ENCODE peak calls at places on chromosomes 2 and 18, in six cellular contexts. One of them, this sample, is unnamed.

GRCh38 chr2:15943378-15943851 is 3.1 kb downstream of the MYCN start:
- DNase-seq in H9: peak; percentile 63
- DNase-seq in IMR-90: no peak
- DNase-seq in neuronal stem cell: peak; percentile 62
- DNase-seq in mesendoderm: peak; percentile 81
- DNase-seq in mesenchymal stem cell: peak; percentile 33
- DNase-seq in this sample: no peak

GRCh38 chr2:223896751-223897320 is 48.3 kb downstream of the WDFY1 start:
- DNase-seq in H9: no peak
- DNase-seq in IMR-90: peak; percentile 12
- DNase-seq in neuronal stem cell: no peak
- DNase-seq in mesendoderm: no peak
- DNase-seq in mesenchymal stem cell: peak; percentile 56
- DNase-seq in this sample: no peak

GRCh38 chr2:25905126-25905525 is 26.8 kb upstream of the ASXL2 start:
- DNase-seq in H9: no peak
- DNase-seq in IMR-90: peak; percentile 59
- DNase-seq in neuronal stem cell: no peak
- DNase-seq in mesendoderm: no peak
- DNase-seq in mesenchymal stem cell: peak; percentile 38
- DNase-seq in this sample: no peak

GRCh38 chr2:27050281-27050995 is 1.0 kb upstream of the AGBL5 start:
- DNase-seq in H9: peak; percentile 95
- DNase-seq in IMR-90: peak; percentile 98
- DNase-seq in neuronal stem cell: peak; percentile 98
- DNase-seq in mesendoderm: peak; percentile 97
- DNase-seq in mesenchymal stem cell: peak; percentile 98
- DNase-seq in this sample: peak; percentile 96

GRCh38 chr18:6795307-6795706 is 65.8 kb downstream of the ARHGAP28 start:
- DNase-seq in H9: no peak
- DNase-seq in IMR-90: peak; percentile 73
- DNase-seq in neuronal stem cell: no peak
- DNase-seq in mesendoderm: no peak
- DNase-seq in mesenchymal stem cell: peak; percentile 60
- DNase-seq in this sample: no peak

GRCh38 chr2:74917702-74918619 is 40.5 kb upstream of the POLE4 start:
- DNase-seq in H9: no peak
- DNase-seq in IMR-90: peak; percentile 96
- DNase-seq in neuronal stem cell: no peak
- DNase-seq in mesendoderm: peak; percentile 49
- DNase-seq in mesenchymal stem cell: peak; percentile 87
- DNase-seq in this sample: peak; percentile 84

GRCh38 chr2:168912466-168913170 is 11.5 kb downstream of the G6PC2 start:
- DNase-seq in H9: peak; percentile 64
- DNase-seq in IMR-90: peak; percentile 4
- DNase-seq in neuronal stem cell: no peak
- DNase-seq in mesendoderm: peak; percentile 36
- DNase-seq in mesenchymal stem cell: peak; percentile 16
- DNase-seq in this sample: peak; percentile 18

GRCh38 chr2:226213717-226214116 is 585.9 kb downstream of the IRS1 start:
- DNase-seq in H9: no peak
- DNase-seq in IMR-90: peak; percentile 88
- DNase-seq in neuronal stem cell: no peak
- DNase-seq in mesendoderm: peak; percentile 36
- DNase-seq in mesenchymal stem cell: peak; percentile 65
- DNase-seq in this sample: no peak

GRCh38 chr2:161250864-161251436 is 57.3 kb upstream of the PSMD14 start:
- DNase-seq in H9: peak; percentile 43
- DNase-seq in IMR-90: peak; percentile 37
- DNase-seq in neuronal stem cell: no peak
- DNase-seq in mesendoderm: peak; percentile 92
- DNase-seq in mesenchymal stem cell: peak; percentile 52
- DNase-seq in this sample: peak; percentile 53

GRCh38 chr18:26652501-26652900 is 104.1 kb upstream of the KCTD1 start:
- DNase-seq in H9: no peak
- DNase-seq in IMR-90: no peak
- DNase-seq in neuronal stem cell: no peak
- DNase-seq in mesendoderm: no peak
- DNase-seq in mesenchymal stem cell: no peak
- DNase-seq in this sample: no peak

GRCh38 chr2:100317634-100318033 is 4.7 kb downstream of the LONRF2 start:
- DNase-seq in H9: no peak
- DNase-seq in IMR-90: no peak
- DNase-seq in neuronal stem cell: no peak
- DNase-seq in mesendoderm: no peak
- DNase-seq in mesenchymal stem cell: no peak
- DNase-seq in this sample: no peak

GRCh38 chr2:170716851-170717598 is 1.9 kb downstream of the SP5 start:
- DNase-seq in H9: peak; percentile 86
- DNase-seq in IMR-90: peak; percentile 5
- DNase-seq in neuronal stem cell: peak; percentile 63
- DNase-seq in mesendoderm: peak; percentile 94
- DNase-seq in mesenchymal stem cell: peak; percentile 51
- DNase-seq in this sample: no peak

GRCh38 chr18:23876496-23876895 is 138.1 kb upstream of the TTC39C start:
- DNase-seq in H9: no peak
- DNase-seq in IMR-90: no peak
- DNase-seq in neuronal stem cell: no peak
- DNase-seq in mesendoderm: no peak
- DNase-seq in mesenchymal stem cell: no peak
- DNase-seq in this sample: no peak

GRCh38 chr2:32838418-32838817 is 108.3 kb upstream of the LTBP1 start:
- DNase-seq in H9: no peak
- DNase-seq in IMR-90: no peak
- DNase-seq in neuronal stem cell: no peak
- DNase-seq in mesendoderm: no peak
- DNase-seq in mesenchymal stem cell: no peak
- DNase-seq in this sample: no peak

GRCh38 chr2:180559766-180560165 is 420.6 kb upstream of the UBE2E3 start:
- DNase-seq in H9: no peak
- DNase-seq in IMR-90: no peak
- DNase-seq in neuronal stem cell: no peak
- DNase-seq in mesendoderm: peak; percentile 22
- DNase-seq in mesenchymal stem cell: no peak
- DNase-seq in this sample: no peak

GRCh38 chr2:127173073-127173472 is 47.0 kb downstream of the CYP27C1 start:
- DNase-seq in H9: no peak
- DNase-seq in IMR-90: peak; percentile 98
- DNase-seq in neuronal stem cell: no peak
- DNase-seq in mesendoderm: no peak
- DNase-seq in mesenchymal stem cell: peak; percentile 57
- DNase-seq in this sample: peak; percentile 40

GRCh38 chr2:128622916-128623620 is 304.4 kb upstream of the HS6ST1 start:
- DNase-seq in H9: no peak
- DNase-seq in IMR-90: peak; percentile 47
- DNase-seq in neuronal stem cell: no peak
- DNase-seq in mesendoderm: no peak
- DNase-seq in mesenchymal stem cell: no peak
- DNase-seq in this sample: no peak

GRCh38 chr2:150674283-150674682 is 186.8 kb upstream of the RND3 start:
- DNase-seq in H9: no peak
- DNase-seq in IMR-90: peak; percentile 70
- DNase-seq in neuronal stem cell: no peak
- DNase-seq in mesendoderm: no peak
- DNase-seq in mesenchymal stem cell: no peak
- DNase-seq in this sample: no peak

GRCh38 chr2:37870829-37871228 is 54.3 kb upstream of the RMDN2 start:
- DNase-seq in H9: no peak
- DNase-seq in IMR-90: peak; percentile 42
- DNase-seq in neuronal stem cell: no peak
- DNase-seq in mesendoderm: no peak
- DNase-seq in mesenchymal stem cell: peak; percentile 92
- DNase-seq in this sample: no peak

GRCh38 chr2:232563580-232563979 is 13.1 kb downstream of the EIF4E2 start:
- DNase-seq in H9: no peak
- DNase-seq in IMR-90: peak; percentile 77
- DNase-seq in neuronal stem cell: no peak
- DNase-seq in mesendoderm: no peak
- DNase-seq in mesenchymal stem cell: peak; percentile 33
- DNase-seq in this sample: peak; percentile 95

GRCh38 chr18:55906533-55906932 is 318.5 kb upstream of the TCF4 start:
- DNase-seq in H9: no peak
- DNase-seq in IMR-90: no peak
- DNase-seq in neuronal stem cell: no peak
- DNase-seq in mesendoderm: no peak
- DNase-seq in mesenchymal stem cell: no peak
- DNase-seq in this sample: no peak

GRCh38 chr2:147829106-147829505 is 15.7 kb upstream of the ACVR2A start:
- DNase-seq in H9: no peak
- DNase-seq in IMR-90: peak; percentile 88
- DNase-seq in neuronal stem cell: no peak
- DNase-seq in mesendoderm: no peak
- DNase-seq in mesenchymal stem cell: peak; percentile 77
- DNase-seq in this sample: no peak

GRCh38 chr2:98777076-98777475 is 46.1 kb upstream of the MGAT4A start:
- DNase-seq in H9: no peak
- DNase-seq in IMR-90: no peak
- DNase-seq in neuronal stem cell: no peak
- DNase-seq in mesendoderm: no peak
- DNase-seq in mesenchymal stem cell: no peak
- DNase-seq in this sample: no peak

GRCh38 chr2:109143214-109144187 is 14.5 kb downstream of the SH3RF3 start:
- DNase-seq in H9: no peak
- DNase-seq in IMR-90: peak; percentile 47
- DNase-seq in neuronal stem cell: no peak
- DNase-seq in mesendoderm: no peak
- DNase-seq in mesenchymal stem cell: no peak
- DNase-seq in this sample: no peak

GRCh38 chr18:74489631-74490030 is 6.5 kb upstream of the CNDP2 start:
- DNase-seq in H9: no peak
- DNase-seq in IMR-90: peak; percentile 46
- DNase-seq in neuronal stem cell: no peak
- DNase-seq in mesendoderm: no peak
- DNase-seq in mesenchymal stem cell: peak; percentile 72
- DNase-seq in this sample: peak; percentile 14

GRCh38 chr2:169034984-169035544 is 3.9 kb upstream of the ABCB11 start:
- DNase-seq in H9: no peak
- DNase-seq in IMR-90: no peak
- DNase-seq in neuronal stem cell: no peak
- DNase-seq in mesendoderm: no peak
- DNase-seq in mesenchymal stem cell: no peak
- DNase-seq in this sample: no peak

GRCh38 chr2:235131334-235132305 is 179.8 kb downstream of the SH3BP4 start:
- DNase-seq in H9: no peak
- DNase-seq in IMR-90: no peak
- DNase-seq in neuronal stem cell: no peak
- DNase-seq in mesendoderm: no peak
- DNase-seq in mesenchymal stem cell: no peak
- DNase-seq in this sample: peak; percentile 82

GRCh38 chr2:128783193-128783671 is 464.6 kb upstream of the HS6ST1 start:
- DNase-seq in H9: peak; percentile 10
- DNase-seq in IMR-90: no peak
- DNase-seq in neuronal stem cell: no peak
- DNase-seq in mesendoderm: no peak
- DNase-seq in mesenchymal stem cell: no peak
- DNase-seq in this sample: no peak

GRCh38 chr2:46825958-46826897 is 89.4 kb downstream of the MCFD2 start:
- DNase-seq in H9: no peak
- DNase-seq in IMR-90: peak; percentile 85
- DNase-seq in neuronal stem cell: no peak
- DNase-seq in mesendoderm: no peak
- DNase-seq in mesenchymal stem cell: peak; percentile 38
- DNase-seq in this sample: no peak

GRCh38 chr2:219571311-219572236 is at the start of gene OBSL1:
- DNase-seq in H9: peak; percentile 94
- DNase-seq in IMR-90: peak; percentile 70
- DNase-seq in neuronal stem cell: peak; percentile 73
- DNase-seq in mesendoderm: peak; percentile 97
- DNase-seq in mesenchymal stem cell: peak; percentile 73
- DNase-seq in this sample: peak; percentile 97
- H3K18ac ChIP-seq in H9: peak within 1 kb of the TSS; percentile 9
- H3K18ac ChIP-seq in IMR-90: peak within 1 kb of the TSS; percentile 60
- H3K18ac ChIP-seq in neuronal stem cell: peak within 1 kb of the TSS; percentile 100
- H3K18ac ChIP-seq in mesendoderm: peak within 1 kb of the TSS; percentile 92
- H3K18ac ChIP-seq in mesenchymal stem cell: peak within 1 kb of the TSS; percentile 90
- H3K18ac ChIP-seq in this sample: peak within 1 kb of the TSS; percentile 100

GRCh38 chr2:220181158-220181557 is 553.7 kb downstream of the SLC4A3 start:
- DNase-seq in H9: no peak
- DNase-seq in IMR-90: peak; percentile 33
- DNase-seq in neuronal stem cell: no peak
- DNase-seq in mesendoderm: no peak
- DNase-seq in mesenchymal stem cell: no peak
- DNase-seq in this sample: no peak
- H4K8ac ChIP-seq in H9: no peak overlapping the region
- H4K8ac ChIP-seq in IMR-90: no peak overlapping the region
- H4K8ac ChIP-seq in neuronal stem cell: no peak overlapping the region
- H4K8ac ChIP-seq in mesendoderm: no peak overlapping the region
- H4K8ac ChIP-seq in mesenchymal stem cell: no peak overlapping the region
- H4K8ac ChIP-seq in this sample: peak overlapping the region; percentile 28

GRCh38 chr2:19100570-19100969 is 257.9 kb downstream of the OSR1 start:
- DNase-seq in H9: no peak
- DNase-seq in IMR-90: no peak
- DNase-seq in neuronal stem cell: no peak
- DNase-seq in mesendoderm: no peak
- DNase-seq in mesenchymal stem cell: no peak
- DNase-seq in this sample: no peak
- H3K9ac ChIP-seq in H9: no peak overlapping the region
- H3K9ac ChIP-seq in IMR-90: no peak overlapping the region
- H3K9ac ChIP-seq in neuronal stem cell: no peak overlapping the region
- H3K9ac ChIP-seq in mesendoderm: no peak overlapping the region
- H3K9ac ChIP-seq in mesenchymal stem cell: no peak overlapping the region
- H3K9ac ChIP-seq in this sample: no peak overlapping the region

GRCh38 chr2:153476491-153477095 is 2.0 kb downstream of the RPRM start:
- DNase-seq in H9: no peak
- DNase-seq in IMR-90: no peak
- DNase-seq in neuronal stem cell: no peak
- DNase-seq in mesendoderm: peak; percentile 57
- DNase-seq in mesenchymal stem cell: no peak
- DNase-seq in this sample: no peak

GRCh38 chr2:153477641-153478288 is 797 bp downstream of the RPRM start:
- DNase-seq in H9: peak; percentile 76
- DNase-seq in IMR-90: no peak
- DNase-seq in neuronal stem cell: no peak
- DNase-seq in mesendoderm: peak; percentile 81
- DNase-seq in mesenchymal stem cell: no peak
- DNase-seq in this sample: no peak

GRCh38 chr2:153477096-153477555 is 1.4 kb downstream of the RPRM start:
- DNase-seq in H9: peak; percentile 67
- DNase-seq in IMR-90: no peak
- DNase-seq in neuronal stem cell: no peak
- DNase-seq in mesendoderm: peak; percentile 76
- DNase-seq in mesenchymal stem cell: no peak
- DNase-seq in this sample: no peak

GRCh38 chr2:153478289-153479261 is at the start of gene RPRM:
- DNase-seq in H9: peak; percentile 90
- DNase-seq in IMR-90: peak; percentile 37
- DNase-seq in neuronal stem cell: peak; percentile 85
- DNase-seq in mesendoderm: peak; percentile 94
- DNase-seq in mesenchymal stem cell: peak; percentile 66
- DNase-seq in this sample: peak; percentile 71

GRCh38 chr2:153479527-153479926 is 965 bp upstream of the RPRM start:
- DNase-seq in H9: no peak
- DNase-seq in IMR-90: no peak
- DNase-seq in neuronal stem cell: no peak
- DNase-seq in mesendoderm: no peak
- DNase-seq in mesenchymal stem cell: no peak
- DNase-seq in this sample: no peak
- H3K18ac ChIP-seq in H9: no peak overlapping the region
- H3K18ac ChIP-seq in IMR-90: no peak overlapping the region
- H3K18ac ChIP-seq in neuronal stem cell: no peak overlapping the region
- H3K18ac ChIP-seq in mesendoderm: no peak overlapping the region
- H3K18ac ChIP-seq in mesenchymal stem cell: no peak overlapping the region
- H3K18ac ChIP-seq in this sample: no peak overlapping the region

This sample was measured in trophoblast cell.